ENCODE peak calls at places on chromosome 7, in eight cellular contexts. F, W, S, R, J, Z, N and L are unnamed samples.
A peak's percentile ranks its signal among the peaks of the same experiment; 100 is the strongest.

GRCh38 chr7:100003711-100004661 is 11.4 kb upstream of the ZKSCAN1 start:
- DNase-seq in F (no peak), W (no peak), S (peak; percentile 97), R (no peak), J (no peak), Z (no peak), N (no peak), L (no peak)

GRCh38 chr7:81285142-81285871 is 366.5 kb upstream of the SEMA3C start:
- DNase-seq in F (no peak), W (no peak), S (no peak), R (no peak), J (peak; percentile 53), Z (peak; percentile 71), N (peak; percentile 61), L (peak; percentile 81)

GRCh38 chr7:127798769-127799372 is 146.9 kb downstream of the SND1 start:
- DNase-seq in F (no peak), W (no peak), S (no peak), R (no peak), J (no peak), Z (no peak), N (no peak), L (no peak)

GRCh38 chr7:1611708-1612241 is 41.9 kb upstream of the PSMG3 start:
- DNase-seq in F (no peak), W (peak; percentile 52), S (no peak), R (no peak), J (peak; percentile 87), Z (peak; percentile 72), N (peak; percentile 89), L (peak; percentile 64)

GRCh38 chr7:12970626-12971025 is 283.2 kb downstream of the ARL4A start:
- DNase-seq in F (no peak), W (no peak), S (no peak), R (no peak), J (no peak), Z (no peak), N (no peak), L (no peak)

GRCh38 chr7:149126662-149127321 is 668 bp upstream of the ZNF425 start:
- DNase-seq in F (peak; percentile 81), W (peak; percentile 42), S (peak; percentile 65), R (peak; percentile 65), J (no peak), Z (no peak), N (no peak), L (no peak)

GRCh38 chr7:149209518-149210269 is 14.3 kb downstream of the ZNF282 start:
- DNase-seq in F (peak; percentile 79), W (no peak), S (no peak), R (no peak), J (peak; percentile 17), Z (no peak), N (no peak), L (no peak)

GRCh38 chr7:99499356-99499712 is 747 bp downstream of the ZNF394 start:
- DNase-seq in F (peak; percentile 41), W (no peak), S (no peak), R (no peak), J (no peak), Z (no peak), N (no peak), L (no peak)

GRCh38 chr7:107390921-107391320 is 78.9 kb upstream of the GPR22 start:
- DNase-seq in F (no peak), W (no peak), S (no peak), R (no peak), J (no peak), Z (no peak), N (no peak), L (no peak)

GRCh38 chr7:117674617-117675016 is 194.8 kb downstream of the CFTR start:
- DNase-seq in F (no peak), W (no peak), S (no peak), R (no peak), J (no peak), Z (no peak), N (no peak), L (no peak)

GRCh38 chr7:116368960-116369359 is 130.6 kb upstream of the CAV2 start:
- DNase-seq in F (no peak), W (no peak), S (no peak), R (no peak), J (no peak), Z (no peak), N (no peak), L (no peak)

GRCh38 chr7:23470290-23471089 is at the start of gene IGF2BP3:
- DNase-seq in F (peak; percentile 96), W (no peak), S (no peak), R (no peak), J (peak; percentile 92), Z (no peak), N (no peak), L (peak; percentile 86)

GRCh38 chr7:37173655-37174054 is 275.0 kb downstream of the ELMO1 start:
- DNase-seq in F (no peak), W (no peak), S (no peak), R (no peak), J (no peak), Z (no peak), N (no peak), L (no peak)

GRCh38 chr7:83695126-83695960 is 46.4 kb upstream of the SEMA3E start:
- DNase-seq in F (no peak), W (no peak), S (no peak), R (no peak), J (no peak), Z (no peak), N (no peak), L (no peak)

GRCh38 chr7:142365410-142365842 is 107.6 kb upstream of the PRSS58 start:
- DNase-seq in F (no peak), W (no peak), S (no peak), R (no peak), J (no peak), Z (no peak), N (no peak), L (no peak)

GRCh38 chr7:105524840-105525239 is 2.8 kb upstream of the PUS7 start:
- DNase-seq in F (no peak), W (no peak), S (no peak), R (no peak), J (no peak), Z (no peak), N (no peak), L (no peak)

GRCh38 chr7:50781371-50781770 is 1.3 kb downstream of the GRB10 start:
- DNase-seq in F (no peak), W (no peak), S (no peak), R (no peak), J (no peak), Z (no peak), N (no peak), L (no peak)

GRCh38 chr7:110001254-110001938 is 1089.5 kb upstream of the LRRN3 start:
- DNase-seq in F (no peak), W (no peak), S (no peak), R (no peak), J (no peak), Z (no peak), N (no peak), L (peak; percentile 41)

GRCh38 chr7:134705716-134706115 is 59.1 kb downstream of the BPGM start:
- DNase-seq in F (no peak), W (no peak), S (no peak), R (no peak), J (no peak), Z (no peak), N (no peak), L (no peak)

GRCh38 chr7:8068892-8069686 is 100.5 kb downstream of the GLCCI1 start:
- DNase-seq in F (no peak), W (no peak), S (no peak), R (peak; percentile 18), J (no peak), Z (no peak), N (no peak), L (no peak)

GRCh38 chr7:2573747-2574146 is 15.0 kb downstream of the IQCE start:
- DNase-seq in F (no peak), W (no peak), S (no peak), R (no peak), J (no peak), Z (no peak), N (no peak), L (no peak)

GRCh38 chr7:73578342-73579124 is at the start of gene TBL2:
- DNase-seq in F (peak; percentile 99), W (peak; percentile 96), S (peak; percentile 99), R (peak; percentile 98), J (peak; percentile 87), Z (peak; percentile 87), N (peak; percentile 88), L (peak; percentile 97)
- TF ChIP-seq CTCF in F (no peak), W (peak; percentile 60), S (peak; percentile 29), R (peak; percentile 11), J (no peak), Z (no peak), N (peak; percentile 38), L (peak; percentile 16)

DNA sequence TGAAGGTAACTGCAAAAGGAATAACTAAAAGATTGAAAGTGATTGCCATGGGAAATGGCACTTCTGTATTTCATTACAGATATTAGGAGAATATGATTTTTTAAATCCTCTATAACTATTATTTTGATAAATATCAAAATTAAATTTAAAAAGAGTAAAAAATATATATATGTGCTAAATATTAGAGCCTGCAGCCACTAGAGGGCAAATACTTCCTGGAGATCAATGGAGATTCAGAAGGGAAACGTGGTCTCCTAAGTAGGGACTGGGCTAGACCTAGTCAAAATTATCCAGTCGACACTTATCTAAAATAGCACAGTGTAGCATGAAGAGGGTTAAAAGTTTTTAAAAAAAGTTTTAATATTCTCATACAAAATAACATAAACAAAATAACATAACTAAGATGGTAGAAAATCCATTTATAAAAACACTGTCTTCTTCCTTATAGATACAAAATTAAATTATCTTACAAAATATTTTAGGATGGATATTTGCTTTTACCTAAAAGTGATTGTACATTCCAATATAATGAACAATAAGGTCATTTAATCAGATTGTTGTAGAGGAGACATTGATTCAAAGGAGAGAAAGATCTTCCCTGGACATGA is 434.3 kb downstream of the MDFIC start:
- DNase-seq in F (peak; percentile 29), W (no peak), S (no peak), R (no peak), J (no peak), Z (no peak), N (no peak), L (no peak)
- TF ChIP-seq CTCF in F (peak; percentile 30), W (peak; percentile 55), S (peak; percentile 57), R (peak; percentile 9), J (peak; percentile 33), Z (peak; percentile 53), N (peak; percentile 40), L (peak; percentile 52)

GRCh38 chr7:40219917-40220316 is 85.1 kb downstream of the SUGCT start:
- DNase-seq in F (no peak), W (no peak), S (no peak), R (no peak), J (peak; percentile 55), Z (no peak), N (peak; percentile 70), L (no peak)

GRCh38 chr7:40223451-40224112 is 88.8 kb downstream of the SUGCT start:
- DNase-seq in F (no peak), W (no peak), S (no peak), R (no peak), J (no peak), Z (no peak), N (no peak), L (no peak)

GRCh38 chr7:40221836-40222235 is 87.0 kb downstream of the SUGCT start:
- DNase-seq in F (no peak), W (no peak), S (no peak), R (no peak), J (peak; percentile 59), Z (peak; percentile 87), N (peak; percentile 89), L (peak; percentile 91)

GRCh38 chr7:40220421-40220911 is 85.7 kb downstream of the SUGCT start:
- DNase-seq in F (no peak), W (no peak), S (no peak), R (no peak), J (no peak), Z (no peak), N (peak; percentile 44), L (no peak)
- TF ChIP-seq CTCF in F (no peak), W (no peak), S (no peak), R (no peak), J (no peak), Z (no peak), N (no peak), L (no peak)

GRCh38 chr7:25148772-25149575 is 23.9 kb upstream of the CYCS start:
- DNase-seq in F (peak; percentile 12), W (no peak), S (no peak), R (no peak), J (no peak), Z (no peak), N (no peak), L (no peak)
- TF ChIP-seq CTCF in F (no peak), W (no peak), S (no peak), R (no peak), J (no peak), Z (no peak), N (no peak), L (no peak)